ENCODE peak calls at places on chromosomes 11 and 22, in eight cellular contexts. One of them, this sample, is unnamed.

GRCh38 chr11:64230985-64231365 is 627 bp downstream of the DNAJC4 start:
- DNase-seq in MV-4-11: peak; percentile 55
- DNase-seq in HT1080: no peak
- DNase-seq in OCI-LY7: peak; percentile 46
- DNase-seq in effector CD4-positive, alpha-beta T cell: no peak
- DNase-seq in BE2C: no peak
- DNase-seq in SW480: no peak
- DNase-seq in HFFc6: no peak
- DNase-seq in this sample: no peak

GRCh38 chr22:37569921-37570660 is 9.8 kb downstream of the LGALS2 start:
- DNase-seq in MV-4-11: no peak
- DNase-seq in HT1080: no peak
- DNase-seq in OCI-LY7: no peak
- DNase-seq in effector CD4-positive, alpha-beta T cell: no peak
- DNase-seq in BE2C: no peak
- DNase-seq in SW480: no peak
- DNase-seq in HFFc6: no peak
- DNase-seq in this sample: peak; percentile 49

GRCh38 chr11:20015101-20015500 is 145.2 kb downstream of the DBX1 start:
- DNase-seq in MV-4-11: no peak
- DNase-seq in HT1080: no peak
- DNase-seq in OCI-LY7: no peak
- DNase-seq in effector CD4-positive, alpha-beta T cell: no peak
- DNase-seq in BE2C: no peak
- DNase-seq in SW480: no peak
- DNase-seq in HFFc6: no peak
- DNase-seq in this sample: no peak

GRCh38 chr11:44224867-44225501 is 85.0 kb downstream of the ALX4 start:
- DNase-seq in MV-4-11: peak; percentile 3
- DNase-seq in HT1080: no peak
- DNase-seq in OCI-LY7: no peak
- DNase-seq in effector CD4-positive, alpha-beta T cell: no peak
- DNase-seq in BE2C: no peak
- DNase-seq in SW480: no peak
- DNase-seq in HFFc6: no peak
- DNase-seq in this sample: no peak

GRCh38 chr11:120142072-120142423 is 4.1 kb upstream of the TRIM29 start:
- DNase-seq in MV-4-11: no peak
- DNase-seq in HT1080: no peak
- DNase-seq in OCI-LY7: no peak
- DNase-seq in effector CD4-positive, alpha-beta T cell: no peak
- DNase-seq in BE2C: no peak
- DNase-seq in SW480: peak; percentile 22
- DNase-seq in HFFc6: no peak
- DNase-seq in this sample: no peak

GRCh38 chr22:19713650-19714319 is 518 bp upstream of the SEPTIN5 start:
- DNase-seq in MV-4-11: no peak
- DNase-seq in HT1080: no peak
- DNase-seq in OCI-LY7: no peak
- DNase-seq in effector CD4-positive, alpha-beta T cell: no peak
- DNase-seq in BE2C: no peak
- DNase-seq in SW480: no peak
- DNase-seq in HFFc6: no peak
- DNase-seq in this sample: peak; percentile 38

GRCh38 chr22:39144101-39144815 is 8.2 kb downstream of the CBX7 start:
- DNase-seq in MV-4-11: peak; percentile 51
- DNase-seq in HT1080: peak; percentile 44
- DNase-seq in OCI-LY7: peak; percentile 64
- DNase-seq in effector CD4-positive, alpha-beta T cell: peak; percentile 42
- DNase-seq in BE2C: no peak
- DNase-seq in SW480: peak; percentile 70
- DNase-seq in HFFc6: peak; percentile 10
- DNase-seq in this sample: peak; percentile 17

GRCh38 chr11:12239396-12240298 is 129.3 kb downstream of the MICAL2 start:
- DNase-seq in MV-4-11: no peak
- DNase-seq in HT1080: peak; percentile 58
- DNase-seq in OCI-LY7: no peak
- DNase-seq in effector CD4-positive, alpha-beta T cell: no peak
- DNase-seq in BE2C: no peak
- DNase-seq in SW480: no peak
- DNase-seq in HFFc6: no peak
- DNase-seq in this sample: no peak

GRCh38 chr22:41341990-41342389 is 39.8 kb upstream of the TEF start:
- DNase-seq in MV-4-11: no peak
- DNase-seq in HT1080: no peak
- DNase-seq in OCI-LY7: no peak
- DNase-seq in effector CD4-positive, alpha-beta T cell: no peak
- DNase-seq in BE2C: no peak
- DNase-seq in SW480: no peak
- DNase-seq in HFFc6: no peak
- DNase-seq in this sample: no peak